ENCODE peak calls at places on chromosomes 1 and 21, in ten cellular contexts. F is endothelial cell, N is Calu3, E is kidney epithelial cell, B is esophagus muscularis mucosa, A is HL-60, V is H9, H is AG04450, J is brain microvascular endothelial cell, D is HFFc6. I is an unnamed sample.

GRCh38 chr1:156293895-156294294 is 1.6 kb downstream of the GLMP start:
- DNase-seq in V (no peak), F (no peak), J (no peak), B (no peak), N (no peak), D (no peak), H (no peak), A (no peak), E (no peak), I (no peak)

GRCh38 chr1:203547147-203547546 is 53.2 kb downstream of the OPTC start:
- DNase-seq in B (no peak), F (no peak), E (no peak), H (no peak), A (no peak), J (no peak), N (no peak), D (no peak), V (no peak), I (no peak)

GRCh38 chr1:112817555-112818373 is 102.6 kb upstream of the PPM1J start:
- DNase-seq in F (no peak), E (no peak), V (peak), H (no peak), B (no peak), A (no peak), N (no peak), D (no peak), J (no peak), I (no peak)

GRCh38 chr1:151458936-151459330 is 361 bp downstream of the POGZ start:
- DNase-seq in D (peak), A (peak), H (peak), E (no peak), V (peak), B (no peak), N (peak), F (peak), J (peak), I (peak)

GRCh38 chr1:15201849-15202551 is 45.0 kb upstream of the FHAD1 start:
- DNase-seq in J (no peak), E (peak), V (no peak), D (no peak), N (peak), F (no peak), B (no peak), A (no peak), H (no peak), I (no peak)

GRCh38 chr1:19375621-19376020 is 63.5 kb downstream of the SLC66A1 start:
- DNase-seq in B (no peak), E (no peak), N (no peak), F (no peak), A (no peak), V (no peak), D (no peak), H (no peak), J (no peak), I (no peak)

GRCh38 chr1:114688526-114688925 is 6.8 kb downstream of the AMPD1 start:
- DNase-seq in V (no peak), H (no peak), E (no peak), A (no peak), D (no peak), F (no peak), J (no peak), N (no peak), B (no peak), I (no peak)

GRCh38 chr1:12631571-12631970 is 12.3 kb upstream of the AADACL4 start:
- DNase-seq in N (no peak), F (no peak), B (no peak), V (no peak), H (no peak), J (no peak), E (no peak), A (no peak), D (no peak), I (no peak)

GRCh38 chr21:31203371-31204054 is 140.5 kb downstream of the TIAM1 start:
- DNase-seq in A (no peak), H (no peak), V (no peak), E (no peak), D (no peak), N (no peak), F (no peak), B (no peak), J (peak), I (no peak)

GRCh38 chr1:92909321-92909720 is 51.9 kb downstream of the DIPK1A start:
- DNase-seq in B (no peak), H (peak), E (peak), J (peak), V (no peak), A (no peak), N (no peak), D (peak), F (no peak), I (no peak)

GRCh38 chr21:32474179-32475059 is 61.9 kb downstream of the EVA1C start:
- DNase-seq in F (no peak), D (no peak), N (no peak), E (no peak), J (no peak), B (no peak), V (peak), A (no peak), H (no peak), I (no peak)

GRCh38 chr21:44294391-44295162 is 5.3 kb upstream of the PFKL start:
- DNase-seq in B (no peak), V (no peak), H (no peak), D (peak), A (no peak), E (no peak), N (no peak), F (no peak), J (peak), I (no peak)

GRCh38 chr1:2231667-2232254 is 3.6 kb downstream of the SKI start:
- DNase-seq in E (no peak), J (peak), F (no peak), H (no peak), B (no peak), A (peak), N (peak), V (peak), D (peak), I (peak)

GRCh38 chr1:167821969-167822685 is 91.8 kb downstream of the ADCY10 start:
- DNase-seq in H (no peak), B (no peak), E (no peak), F (no peak), V (no peak), D (no peak), N (peak), A (no peak), J (no peak), I (no peak)

GRCh38 chr1:236753554-236753953 is 41.5 kb upstream of the MTR start:
- DNase-seq in N (peak), V (peak), E (no peak), A (no peak), D (peak), H (no peak), F (peak), J (no peak), B (no peak), I (no peak)

GRCh38 chr21:46168238-46168637 is 12.9 kb upstream of the FTCD start:
- DNase-seq in F (no peak), A (no peak), J (no peak), V (peak), H (no peak), E (no peak), N (no peak), B (no peak), D (no peak), I (no peak)

GRCh38 chr1:158329807-158330206 is 1.5 kb downstream of the CD1B start:
- DNase-seq in E (no peak), B (no peak), J (no peak), D (no peak), F (no peak), H (no peak), N (peak), V (no peak), A (no peak), I (no peak)

GRCh38 chr1:9166289-9167235 is 37.7 kb upstream of the GPR157 start:
- DNase-seq in F (no peak), A (no peak), H (no peak), V (no peak), J (peak), N (no peak), E (peak), D (no peak), B (no peak), I (no peak)

GRCh38 chr1:46489169-46489637 is 433 bp upstream of the DMBX1 start:
- DNase-seq in J (no peak), A (no peak), B (no peak), H (no peak), D (no peak), N (peak), V (no peak), F (no peak), E (no peak), I (no peak)

GRCh38 chr21:28588997-28589396 is 403.7 kb downstream of the LTN1 start:
- DNase-seq in D (no peak), J (no peak), E (no peak), N (no peak), A (no peak), V (no peak), B (no peak), F (no peak), H (no peak), I (no peak)

GRCh38 chr1:6988796-6989195 is 203.5 kb downstream of the CAMTA1 start:
- DNase-seq in D (no peak), A (no peak), N (no peak), B (no peak), H (no peak), V (no peak), J (no peak), E (no peak), F (no peak), I (no peak)

GRCh38 chr1:69765941-69766340 is 198.2 kb downstream of the LRRC7 start:
- DNase-seq in N (no peak), J (no peak), A (no peak), E (no peak), V (no peak), D (no peak), B (no peak), F (no peak), H (no peak), I (no peak)

GRCh38 chr21:34614693-34615486 is at the start of gene RCAN1:
- DNase-seq in H (peak), V (peak), D (peak), N (peak), A (peak), E (peak), B (peak), F (peak), J (peak), I (peak)

GRCh38 chr1:3431266-3431665 is 23.2 kb upstream of the ARHGEF16 start:
- DNase-seq in J (no peak), A (no peak), N (peak), F (peak), V (peak), E (no peak), D (no peak), H (no peak), B (no peak), I (no peak)

GRCh38 chr1:77514871-77515776 is 167.3 kb downstream of the ZZZ3 start:
- DNase-seq in H (no peak), A (no peak), B (no peak), E (no peak), J (peak), D (peak), N (no peak), F (peak), V (peak), I (peak)

DNA sequence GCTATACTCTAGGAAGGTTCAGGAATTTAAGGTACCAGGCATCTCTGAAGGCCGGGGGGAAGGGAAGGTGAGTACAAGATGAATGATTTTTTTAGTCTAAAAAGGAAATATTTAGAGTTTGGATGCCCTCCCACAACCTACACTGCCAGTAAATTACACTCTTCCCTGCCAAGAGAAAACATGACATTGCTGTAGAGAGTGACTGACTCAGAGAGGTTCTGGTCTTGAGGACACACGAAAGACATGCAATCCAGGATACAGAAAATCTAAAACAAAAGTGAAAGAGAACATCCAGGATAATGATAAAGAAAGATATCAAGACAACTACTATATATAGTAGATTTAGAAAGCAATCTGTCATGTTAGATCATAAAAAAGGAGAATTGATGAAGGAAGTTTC is 200.5 kb downstream of the TYW3 start:
- DNase-seq in E (no peak), H (no peak), F (no peak), A (no peak), J (no peak), N (no peak), D (no peak), B (no peak), V (no peak), I (no peak)
- TF ChIP-seq CTCF in E (no peak), H (no peak), F (no peak), A (no peak), J (no peak), N (no peak), D (no peak), B (no peak), V (no peak), I (no peak)

GRCh38 chr21:41167348-41168342 is at the start of gene BACE2:
- DNase-seq in N (peak), E (no peak), A (peak), H (peak), J (peak), V (peak), D (peak), B (peak), F (peak), I (peak)
- TF ChIP-seq CTCF in N (peak), E (peak), A (no peak), H (peak), J (peak), V (peak), D (peak), B (peak), F (peak), I (peak)

GRCh38 chr1:18322353-18323032 is 158.2 kb upstream of the KLHDC7A start:
- DNase-seq in E (no peak), D (no peak), V (peak), H (no peak), F (peak), A (no peak), N (no peak), J (no peak), B (no peak), I (no peak)
- TF ChIP-seq CTCF in E (no peak), D (peak), V (peak), H (no peak), F (peak), A (no peak), N (peak), J (peak), B (no peak), I (peak)

DNA sequence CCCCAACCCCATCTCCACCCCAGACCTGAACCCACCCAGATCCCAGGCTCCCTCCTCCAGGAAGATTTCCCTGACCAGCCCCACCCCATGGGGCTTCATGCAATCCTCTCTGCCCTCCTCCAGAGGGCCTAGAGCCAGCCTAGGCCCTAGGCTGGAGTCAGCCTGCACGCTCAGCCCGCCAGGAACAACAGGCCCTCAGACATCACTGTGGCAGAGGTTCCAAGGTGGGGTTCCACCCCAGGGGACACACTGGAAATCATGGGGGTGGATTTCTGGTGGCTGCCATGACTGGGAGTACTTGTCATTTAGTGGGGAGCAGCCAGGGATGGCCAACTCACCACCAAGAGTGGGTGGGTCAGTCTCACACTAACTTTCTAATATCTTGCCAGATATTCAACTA is 122.0 kb downstream of the GLIS1 start:
- DNase-seq in N (no peak), F (no peak), A (no peak), H (no peak), V (peak), J (no peak), D (no peak), E (no peak), B (no peak), I (no peak)
- TF ChIP-seq CTCF in N (no peak), F (no peak), A (no peak), H (peak), V (peak), J (peak), D (peak), E (no peak), B (no peak), I (no peak)

GRCh38 chr1:170666661-170667060 is 2.7 kb downstream of the PRRX1 start:
- DNase-seq in H (no peak), B (no peak), D (no peak), N (no peak), F (no peak), J (peak), E (no peak), A (no peak), V (peak), I (no peak)

GRCh38 chr1:170663441-170664282 is at the start of gene PRRX1:
- DNase-seq in A (no peak), E (no peak), H (no peak), J (peak), B (no peak), N (no peak), V (no peak), F (no peak), D (no peak), I (no peak)

GRCh38 chr1:170664283-170664827 is 424 bp downstream of the PRRX1 start:
- DNase-seq in F (no peak), E (no peak), D (no peak), V (peak), J (peak), H (no peak), N (peak), A (no peak), B (peak), I (no peak)

GRCh38 chr1:170665625-170666024 is 1.7 kb downstream of the PRRX1 start:
- DNase-seq in H (no peak), N (no peak), B (no peak), E (no peak), F (no peak), J (peak), D (no peak), V (no peak), A (no peak), I (no peak)

DNA sequence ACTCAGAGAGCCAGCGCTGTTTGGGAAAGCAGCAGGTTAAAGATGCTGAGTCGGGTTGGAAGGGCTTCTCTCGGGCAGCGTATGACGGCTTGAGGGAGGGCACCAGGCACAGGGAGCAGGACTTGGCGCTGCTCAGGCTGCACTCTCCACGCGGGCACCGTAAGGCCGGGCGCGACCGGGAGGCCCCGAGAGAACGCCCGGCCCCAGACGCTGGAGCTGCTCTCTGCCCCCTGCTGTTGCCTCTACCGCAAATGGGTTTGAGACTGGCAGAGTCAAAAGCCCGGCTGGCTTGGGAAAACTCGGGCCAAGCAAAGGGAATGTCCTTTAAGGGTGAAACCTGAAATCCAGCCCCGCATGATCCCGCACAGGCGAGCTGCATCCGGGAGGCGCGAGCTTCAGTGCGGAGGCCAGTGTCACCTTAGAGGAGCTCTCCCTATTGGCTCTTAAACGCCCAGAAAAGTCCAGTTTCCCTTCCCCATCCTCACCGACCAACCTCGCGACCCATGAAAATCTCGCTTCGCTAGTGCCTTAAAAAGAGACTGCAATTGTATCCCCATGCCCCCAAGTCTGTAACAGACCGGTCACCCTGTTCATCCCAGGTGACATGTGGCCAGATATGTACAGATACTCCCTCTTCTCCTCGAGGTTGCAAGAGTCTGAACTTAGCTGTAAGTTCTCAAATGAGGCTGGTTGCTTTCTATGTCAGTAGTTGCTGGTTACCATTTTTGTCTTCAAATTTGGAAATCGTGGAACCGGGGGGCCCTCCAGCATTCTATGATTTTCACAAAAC is 1.1 kb downstream of the PRRX1 start:
- DNase-seq in D (peak), V (peak), E (no peak), F (peak), J (peak), B (no peak), H (no peak), N (peak), A (no peak), I (no peak)
- TF ChIP-seq CTCF in D (peak), V (no peak), E (peak), F (no peak), J (peak), B (no peak), H (peak), N (peak), A (no peak), I (peak)

GRCh38 chr1:169156537-169156936 is 50.0 kb downstream of the ATP1B1 start:
- DNase-seq in V (no peak), D (no peak), B (no peak), A (no peak), H (no peak), J (no peak), E (no peak), N (no peak), F (no peak), I (no peak)

GRCh38 chr1:169155675-169156074 is 49.2 kb downstream of the ATP1B1 start:
- DNase-seq in F (no peak), B (no peak), A (no peak), J (no peak), E (no peak), D (no peak), H (no peak), N (no peak), V (no peak), I (no peak)

GRCh38 chr1:169163059-169163458 is 56.6 kb downstream of the ATP1B1 start:
- DNase-seq in N (peak), H (no peak), F (no peak), D (no peak), V (no peak), E (no peak), J (peak), B (no peak), A (no peak), I (no peak)

GRCh38 chr1:169160845-169161511 is 54.5 kb downstream of the ATP1B1 start:
- DNase-seq in E (no peak), B (no peak), H (no peak), N (no peak), A (no peak), F (no peak), D (peak), J (no peak), V (no peak), I (no peak)

GRCh38 chr1:169161512-169162194 is 55.2 kb downstream of the ATP1B1 start:
- DNase-seq in B (no peak), H (no peak), F (no peak), A (no peak), V (no peak), N (peak), D (no peak), J (no peak), E (no peak), I (no peak)
- TF ChIP-seq CTCF in B (no peak), H (no peak), F (no peak), A (no peak), V (no peak), N (no peak), D (no peak), J (no peak), E (no peak), I (no peak)

I was measured in neural crest cell.